ENCODE peak calls at places on chromosomes 2 and 18, in eight cellular contexts. O is cardiac fibroblast, U is AG04450, K is right atrium auricular region, F is fibroblast of lung, L is hepatocyte, M is astrocyte of the spinal cord, H is heart right ventricle. E is an unnamed sample.

GRCh38 chr2:56537756-56538155 is 354.0 kb downstream of the CCDC85A start:
- DNase-seq in U (no peak), M (no peak), K (no peak), H (no peak), L (no peak), O (no peak), F (no peak), E (no peak)

GRCh38 chr18:46950064-46950656 is 32.8 kb downstream of the KATNAL2 start:
- DNase-seq in F (peak), H (no peak), L (peak), M (peak), U (no peak), K (no peak), O (peak), E (peak)

GRCh38 chr2:177778472-177778871 is 294.1 kb downstream of the PDE11A start:
- DNase-seq in U (no peak), F (no peak), O (no peak), L (no peak), M (no peak), H (no peak), K (no peak), E (no peak)

GRCh38 chr2:88671786-88672427 is 19.6 kb upstream of the RPIA start:
- DNase-seq in L (peak), F (peak), H (no peak), K (no peak), U (no peak), O (peak), M (peak), E (peak)

GRCh38 chr2:69518836-69519235 is 81.6 kb upstream of the NFU1 start:
- DNase-seq in O (no peak), F (no peak), H (no peak), L (peak), M (no peak), U (no peak), K (no peak), E (peak)

GRCh38 chr2:172090044-172090946 is 5.0 kb downstream of the DLX1 start:
- DNase-seq in U (no peak), F (no peak), K (no peak), M (no peak), O (no peak), L (no peak), H (no peak), E (no peak)

GRCh38 chr2:101023327-101024107 is 21.4 kb downstream of the RPL31 start:
- DNase-seq in O (no peak), L (no peak), U (no peak), H (no peak), M (no peak), F (no peak), K (no peak), E (no peak)

GRCh38 chr2:186603208-186603765 is 13.4 kb downstream of the ITGAV start:
- DNase-seq in M (no peak), H (no peak), O (peak), K (no peak), U (no peak), F (peak), L (no peak), E (no peak)

GRCh38 chr2:219124379-219125110 is 36.1 kb downstream of the NHEJ1 start:
- DNase-seq in F (peak), O (peak), H (no peak), U (no peak), K (no peak), M (peak), L (peak), E (no peak)

GRCh38 chr2:230473378-230473777 is 57.4 kb downstream of the SP100 start:
- DNase-seq in U (no peak), K (no peak), O (peak), H (no peak), F (no peak), M (no peak), L (no peak), E (peak)

GRCh38 chr2:234751275-234751938 is 200.4 kb upstream of the SH3BP4 start:
- DNase-seq in O (no peak), H (no peak), U (no peak), M (no peak), K (no peak), L (no peak), F (no peak), E (no peak)

GRCh38 chr18:50638623-50639398 is 78.9 kb downstream of the MAPK4 start:
- DNase-seq in K (no peak), F (no peak), U (no peak), H (no peak), M (no peak), O (no peak), L (no peak), E (no peak)

GRCh38 chr2:159454185-159454584 is 162.2 kb downstream of the BAZ2B start:
- DNase-seq in K (no peak), M (no peak), O (no peak), F (no peak), U (no peak), L (peak), H (no peak), E (peak)

GRCh38 chr2:73907840-73908452 is 15.1 kb downstream of the ACTG2 start:
- DNase-seq in U (no peak), L (peak), F (peak), M (peak), H (no peak), K (no peak), O (peak), E (peak)

GRCh38 chr18:46068763-46069162 is 3.3 kb downstream of the PSTPIP2 start:
- DNase-seq in L (peak), U (no peak), F (no peak), O (no peak), M (no peak), H (no peak), K (no peak), E (peak)

GRCh38 chr2:235864746-235865535 is 303.2 kb downstream of the GBX2 start:
- DNase-seq in U (no peak), K (no peak), H (no peak), O (no peak), L (no peak), F (no peak), M (peak), E (no peak)

GRCh38 chr2:238259085-238260020 is 19.5 kb upstream of the HES6 start:
- DNase-seq in F (no peak), O (no peak), H (no peak), K (no peak), L (no peak), M (no peak), U (no peak), E (no peak)

GRCh38 chr2:121902171-121902591 is 146.7 kb downstream of the TSN start:
- DNase-seq in H (peak), U (no peak), K (peak), O (peak), M (no peak), L (no peak), F (no peak), E (no peak)
- H3K4me3 ChIP-seq in H (peak), U (no peak), K (peak), O (peak), M (no peak), L (no peak), F (no peak), E (no peak)

GRCh38 chr2:206218792-206219509 is 55.5 kb upstream of the ZDBF2 start:
- DNase-seq in O (peak), H (no peak), F (no peak), M (no peak), U (no peak), K (no peak), L (no peak), E (no peak)
- TF ChIP-seq CTCF in O (no peak), H (no peak), F (no peak), M (no peak), U (no peak), K (no peak), L (no peak), E (no peak)

GRCh38 chr2:241542278-241542605 is 16.3 kb upstream of the BOK start:
- DNase-seq in K (no peak), F (no peak), H (no peak), M (no peak), L (no peak), U (no peak), O (no peak), E (no peak)
- H3K4me3 ChIP-seq in K (peak), F (no peak), H (peak), M (no peak), L (no peak), U (no peak), O (no peak), E (no peak)

GRCh38 chr2:152555048-152555447 is 162.2 kb downstream of the PRPF40A start:
- DNase-seq in F (peak), K (no peak), L (no peak), O (peak), H (no peak), U (no peak), M (peak), E (no peak)

GRCh38 chr2:152560163-152560562 is 157.1 kb downstream of the PRPF40A start:
- DNase-seq in F (peak), U (no peak), L (no peak), K (no peak), M (peak), H (no peak), O (no peak), E (no peak)

GRCh38 chr2:152556506-152556905 is 160.8 kb downstream of the PRPF40A start:
- DNase-seq in U (no peak), K (no peak), M (no peak), O (no peak), H (no peak), F (no peak), L (no peak), E (no peak)

GRCh38 chr2:152558174-152559091 is 158.8 kb downstream of the PRPF40A start:
- DNase-seq in U (peak), F (peak), K (no peak), O (peak), L (no peak), H (no peak), M (peak), E (peak)

GRCh38 chr2:152557273-152557879 is 159.9 kb downstream of the PRPF40A start:
- DNase-seq in F (no peak), L (no peak), U (no peak), H (no peak), O (no peak), K (no peak), M (peak), E (no peak)
- TF ChIP-seq CTCF in F (no peak), L (no peak), U (no peak), H (no peak), O (no peak), K (no peak), M (peak), E (no peak)

GRCh38 chr2:6072757-6073156 is 380.6 kb downstream of the SOX11 start:
- DNase-seq in O (no peak), H (no peak), U (no peak), K (no peak), M (no peak), L (no peak), F (no peak), E (no peak)

GRCh38 chr2:6074303-6074702 is 382.1 kb downstream of the SOX11 start:
- DNase-seq in K (no peak), O (no peak), U (no peak), F (no peak), M (no peak), H (no peak), L (no peak), E (no peak)

GRCh38 chr2:6077585-6077984 is 385.4 kb downstream of the SOX11 start:
- DNase-seq in O (no peak), M (no peak), U (no peak), K (no peak), L (no peak), H (no peak), F (no peak), E (no peak)

GRCh38 chr2:6071536-6071935 is 379.4 kb downstream of the SOX11 start:
- DNase-seq in H (no peak), M (no peak), O (no peak), L (no peak), U (no peak), F (no peak), K (no peak), E (no peak)

DNA sequence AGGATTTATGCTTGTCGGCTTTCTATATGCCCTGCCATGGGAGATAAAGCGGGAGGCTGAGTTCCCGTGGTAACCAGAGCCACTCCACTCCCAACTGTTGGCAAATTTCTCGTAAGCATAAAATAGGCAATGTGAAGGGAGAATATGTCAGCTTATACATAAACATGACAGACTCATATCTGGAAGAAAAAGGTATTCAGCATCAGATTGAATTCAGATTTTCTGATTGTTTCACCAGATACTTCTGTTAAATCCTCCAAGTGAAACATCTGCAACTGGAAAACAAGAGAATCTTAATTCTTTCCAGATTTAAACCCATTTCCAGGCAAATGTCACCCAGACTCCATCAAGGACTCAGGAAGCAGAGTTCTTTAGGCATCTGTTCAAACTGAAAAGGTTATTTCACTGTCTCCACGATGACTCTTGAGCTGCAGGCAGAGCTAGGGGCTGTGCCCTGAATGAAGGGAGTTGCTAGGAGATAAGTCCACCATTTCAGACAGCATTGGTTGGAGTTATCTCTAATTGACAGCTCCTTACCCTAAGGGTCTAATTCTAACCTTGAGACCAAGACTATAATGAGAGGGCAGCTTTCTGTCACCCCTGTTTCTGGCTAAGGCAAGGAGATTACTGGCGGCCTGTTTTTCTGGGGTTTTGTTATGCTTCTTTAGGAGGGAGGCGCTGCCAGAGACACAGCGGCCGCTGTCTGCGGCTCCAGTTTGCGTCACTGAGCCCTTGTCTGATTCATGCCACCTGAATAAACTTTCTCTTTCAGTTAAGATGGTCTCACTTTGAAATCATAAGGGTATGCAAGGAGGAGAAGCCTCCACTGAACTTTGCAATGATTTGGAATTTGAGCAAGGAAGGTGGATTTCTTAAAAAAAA is 381.3 kb downstream of the SOX11 start:
- DNase-seq in F (peak), U (peak), O (no peak), L (peak), K (no peak), M (peak), H (peak), E (no peak)
- H3K4me3 ChIP-seq in F (no peak), U (peak), O (no peak), L (no peak), K (no peak), M (no peak), H (no peak), E (no peak)

GRCh38 chr2:106269591-106270291 is 75.6 kb upstream of the UXS1 start:
- DNase-seq in K (no peak), U (no peak), M (no peak), L (no peak), O (no peak), F (no peak), H (peak), E (peak)
- TF ChIP-seq CTCF in K (no peak), U (no peak), M (no peak), L (no peak), O (no peak), F (no peak), H (no peak), E (no peak)

GRCh38 chr2:286774-287392 is 1.0 kb downstream of the ALKAL2 start:
- DNase-seq in H (no peak), F (no peak), K (no peak), O (no peak), U (no peak), L (peak), M (no peak), E (no peak)
- H3K4me3 ChIP-seq in H (peak), F (no peak), K (peak), O (no peak), U (peak), L (peak), M (no peak), E (no peak)

E was measured in epithelial cell of esophagus.